ENCODE peak calls at places on chromosomes 7 and 10, in six cellular contexts. R is transverse colon; D is CD8-positive, alpha-beta T cell; O is cardiac muscle cell; M is neural progenitor cell; U is tibial nerve. Q is an unnamed sample.

GRCh38 chr10:71243756-71244637 is 31.6 kb downstream of the UNC5B start:
- DNase-seq in U (peak; percentile 32), O (no peak), M (no peak), D (no peak), R (peak; percentile 72), Q (no peak)

GRCh38 chr10:57960406-57960805 is 307.3 kb downstream of the IPMK start:
- DNase-seq in D (no peak), O (no peak), U (no peak), M (no peak), R (no peak), Q (no peak)

GRCh38 chr7:19016140-19016539 is 101.3 kb downstream of the TWIST1 start:
- DNase-seq in R (no peak), U (no peak), O (peak; percentile 51), M (no peak), D (no peak), Q (no peak)

GRCh38 chr10:3091346-3091787 is 24.0 kb downstream of the PFKP start:
- DNase-seq in O (peak; percentile 90), D (no peak), R (no peak), U (no peak), M (no peak), Q (no peak)

GRCh38 chr7:92830047-92830446 is 6.3 kb downstream of the CDK6 start:
- DNase-seq in D (no peak), R (no peak), O (no peak), M (no peak), U (no peak), Q (no peak)

GRCh38 chr10:59807629-59808620 is 54.7 kb upstream of the MRLN start:
- DNase-seq in M (no peak), O (no peak), R (no peak), D (no peak), U (no peak), Q (no peak)

GRCh38 chr7:39280337-39280736 is 285.9 kb upstream of the YAE1 start:
- DNase-seq in R (no peak), D (no peak), M (no peak), O (no peak), U (no peak), Q (no peak)

GRCh38 chr7:151743481-151743983 is 133.4 kb downstream of the PRKAG2 start:
- DNase-seq in M (no peak), D (no peak), U (no peak), R (no peak), O (no peak), Q (no peak)

GRCh38 chr7:32070406-32071360 is at the start of gene PDE1C:
- DNase-seq in U (no peak), O (peak; percentile 27), R (no peak), M (peak; percentile 64), D (no peak), Q (no peak)

GRCh38 chr7:112137141-112138101 is 68.8 kb downstream of the DOCK4 start:
- DNase-seq in U (no peak), D (no peak), M (no peak), R (no peak), O (no peak), Q (no peak)

GRCh38 chr10:33721509-33721908 is 387.0 kb upstream of the NRP1 start:
- DNase-seq in R (no peak), M (no peak), O (no peak), U (no peak), D (no peak), Q (no peak)

GRCh38 chr10:118310822-118311221 is 31.3 kb downstream of the FAM204A start:
- DNase-seq in M (no peak), D (no peak), U (no peak), O (no peak), R (no peak), Q (no peak)

GRCh38 chr7:94740490-94740889 is 84.6 kb upstream of the SGCE start:
- DNase-seq in M (no peak), O (no peak), U (no peak), R (no peak), D (no peak), Q (no peak)

GRCh38 chr10:3981300-3981699 is 196.3 kb upstream of the KLF6 start:
- DNase-seq in O (no peak), D (no peak), U (no peak), M (peak; percentile 48), R (no peak), Q (no peak)

GRCh38 chr10:13346912-13347234 is 1.2 kb downstream of the SEPHS1 start:
- DNase-seq in R (no peak), D (no peak), O (peak; percentile 2), M (peak; percentile 44), U (no peak), Q (no peak)

GRCh38 chr10:79166312-79166721 is 97.6 kb downstream of the ZMIZ1 start:
- DNase-seq in M (no peak), R (no peak), O (no peak), U (no peak), D (no peak), Q (no peak)

GRCh38 chr7:133478591-133479135 is 225.8 kb downstream of the EXOC4 start:
- DNase-seq in O (no peak), U (no peak), R (no peak), M (no peak), D (no peak), Q (no peak)

GRCh38 chr7:5704534-5704922 is 76.9 kb downstream of the RNF216 start:
- DNase-seq in O (peak; percentile 91), D (peak; percentile 57), M (peak; percentile 81), R (peak; percentile 79), U (peak; percentile 93), Q (peak; percentile 73)

GRCh38 chr10:44435196-44435595 is 50.3 kb upstream of the CXCL12 start:
- DNase-seq in M (no peak), O (no peak), D (no peak), R (no peak), U (no peak), Q (no peak)

GRCh38 chr10:48901152-48901705 is 38.4 kb downstream of the LRRC18 start:
- DNase-seq in U (no peak), D (no peak), R (no peak), M (no peak), O (no peak), Q (no peak)

GRCh38 chr7:92634924-92635519 is 44.8 kb upstream of the FAM133B start:
- DNase-seq in M (no peak), U (no peak), R (no peak), O (peak; percentile 64), D (no peak), Q (no peak)

GRCh38 chr10:88117227-88117626 is 253.8 kb downstream of the PTEN start:
- DNase-seq in D (no peak), R (no peak), M (no peak), U (no peak), O (no peak), Q (no peak)

GRCh38 chr7:2010551-2011265 is 222.0 kb downstream of the MAD1L1 start:
- DNase-seq in M (no peak), U (no peak), O (no peak), R (no peak), D (no peak), Q (no peak)

GRCh38 chr10:4704034-4704545 is 121.9 kb upstream of the AKR1E2 start:
- DNase-seq in R (peak; percentile 17), D (no peak), U (no peak), O (peak; percentile 95), M (no peak), Q (no peak)

GRCh38 chr7:51058764-51059163 is 257.8 kb downstream of the COBL start:
- DNase-seq in M (no peak), D (no peak), U (no peak), R (no peak), O (no peak), Q (no peak)

DNA sequence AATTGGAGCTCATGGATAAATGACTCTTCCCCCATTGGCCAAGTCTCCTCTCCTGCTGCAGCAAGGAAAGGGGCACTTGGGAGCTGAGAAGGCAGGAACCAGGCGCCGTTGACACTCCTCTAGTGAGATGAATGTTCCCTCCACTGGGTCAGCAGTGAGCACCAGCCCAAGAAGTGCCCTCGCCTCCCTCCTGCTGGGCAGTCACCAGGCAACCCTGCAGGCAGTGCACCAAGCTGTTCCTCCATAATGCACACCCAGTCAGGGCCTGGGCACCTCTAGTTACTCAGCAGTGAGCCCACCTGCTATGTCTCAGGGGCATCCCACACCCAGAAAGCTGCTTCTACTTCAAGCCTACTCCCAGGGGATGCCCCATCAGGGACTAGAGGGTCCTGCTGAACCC is 84.3 kb downstream of the KCNMA1 start:
- DNase-seq in M (no peak), O (no peak), D (no peak), U (no peak), R (no peak), Q (no peak)
- H3K4me1 ChIP-seq in M (peaks cover 14% of the 10 kb centered on the region), O (no peaks in the 10 kb centered on the region), D (no peaks in the 10 kb centered on the region), U (no peaks in the 10 kb centered on the region), R (peaks cover 53% of the 10 kb centered on the region), Q (peaks cover 3% of the 10 kb centered on the region)

DNA sequence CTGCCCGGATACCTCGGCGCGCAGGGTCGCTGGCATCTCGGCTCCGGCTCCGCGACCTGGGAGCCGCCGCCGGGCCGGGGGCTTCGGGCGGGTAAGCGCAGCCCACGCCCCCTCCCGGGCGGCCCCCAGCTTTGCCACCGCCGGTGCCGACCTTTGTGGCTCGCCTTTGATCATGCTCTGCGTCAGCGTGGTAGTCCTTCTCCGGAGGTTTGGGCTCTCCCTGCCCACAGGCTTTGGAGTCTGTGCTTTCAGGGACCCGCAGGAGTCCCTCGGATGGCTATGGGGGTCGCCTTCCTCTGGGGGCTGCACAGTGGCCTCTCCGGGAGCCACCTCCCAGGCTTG is 7.3 kb downstream of the ATP6V1F start:
- DNase-seq in U (no peak), O (no peak), D (no peak), R (no peak), M (peak; percentile 68), Q (no peak)
- H3K4me3 ChIP-seq in U (peak overlapping the region; percentile 52), O (peak overlapping the region; percentile 48), D (peak overlapping the region; percentile 60), R (peak overlapping the region; percentile 58), M (peak overlapping the region; percentile 82), Q (peak overlapping the region; percentile 63)

DNA sequence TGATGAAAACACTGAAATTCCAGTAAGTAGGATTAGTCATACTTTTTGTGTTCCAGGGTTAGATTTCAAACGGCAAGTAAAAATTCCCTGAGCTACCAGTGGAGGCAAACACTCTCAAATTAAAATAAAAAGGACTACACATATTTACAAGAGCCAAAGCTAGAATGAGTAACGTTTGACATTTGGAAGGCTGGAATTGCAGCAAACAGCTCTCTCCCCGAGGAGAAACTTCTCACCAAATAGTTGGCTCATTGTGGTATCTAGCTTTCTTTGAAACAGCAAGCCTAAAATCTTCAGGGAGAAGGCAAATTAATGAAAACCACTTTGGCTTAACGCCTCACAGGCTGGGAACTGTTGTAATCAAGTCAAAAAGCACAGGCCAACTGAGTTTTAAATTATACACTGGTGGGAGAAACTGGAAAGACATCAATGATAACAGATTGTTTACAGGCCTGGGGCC is 288.3 kb downstream of the SNX13 start:
- DNase-seq in U (peak; percentile 68), R (no peak), M (no peak), D (no peak), O (peak; percentile 93), Q (no peak)
- TF ChIP-seq CTCF in U (peak; percentile 62), R (peak; percentile 3), M (no peak), D (no peak), O (peak; percentile 45), Q (no peak)

DNA sequence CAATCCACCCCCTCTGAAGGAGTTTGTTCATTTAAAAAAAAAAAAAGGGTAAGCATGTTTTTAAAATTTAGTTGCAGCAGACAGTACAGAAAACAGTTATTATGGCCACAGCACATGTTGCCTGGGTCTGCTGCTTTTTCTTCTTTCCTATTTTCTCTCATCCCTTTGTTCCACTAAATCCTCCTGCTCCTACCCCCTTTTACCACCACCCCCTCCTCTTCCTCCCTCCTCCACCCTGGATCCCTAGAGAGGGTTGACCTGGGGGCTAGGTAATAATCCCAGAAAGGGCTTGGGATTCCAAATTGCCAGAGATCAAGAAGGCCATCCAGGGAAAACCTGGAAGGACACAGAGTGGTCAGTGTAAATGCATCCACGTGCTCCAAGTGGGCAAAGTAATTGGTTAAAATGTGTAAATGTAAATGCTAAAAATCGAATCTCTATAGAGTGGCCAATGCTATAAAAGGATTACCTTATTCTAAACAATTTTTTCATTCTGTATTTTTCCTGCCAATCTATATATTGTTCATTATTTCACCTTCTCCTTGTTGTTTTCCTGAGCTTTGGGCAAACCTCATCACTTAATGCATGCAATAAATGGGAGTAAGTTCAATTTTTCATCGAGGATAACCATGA is 89.0 kb upstream of the PIK3CG start:
- DNase-seq in D (no peak), U (no peak), R (no peak), O (no peak), M (no peak), Q (no peak)
- H3K4me1 ChIP-seq in D (no peaks in the 10 kb centered on the region), U (no peaks in the 10 kb centered on the region), R (peaks cover 7% of the 10 kb centered on the region), O (no peaks in the 10 kb centered on the region), M (no peaks in the 10 kb centered on the region), Q (no peaks in the 10 kb centered on the region)

Q was measured in BE2C.